ENCODE peak calls at places on chromosomes 16 and 17, in six cellular contexts. H, B, J, A, L and M are unnamed samples.

GRCh38 chr16:30722443-30722842 is 23.5 kb downstream of the SRCAP start:
- DNase-seq in B (no peak), H (no peak), A (no peak), J (no peak), L (peak), M (no peak)

GRCh38 chr16:85361441-85362118 is 249.3 kb upstream of the CIBAR2 start:
- DNase-seq in H (no peak), L (no peak), B (no peak), J (no peak), A (peak), M (peak)

GRCh38 chr16:1651055-1651454 is 27.0 kb upstream of the JPT2 start:
- DNase-seq in J (no peak), A (no peak), L (no peak), B (no peak), H (peak), M (no peak)

GRCh38 chr17:62827722-62828498 is 19.8 kb upstream of the MARCHF10 start:
- DNase-seq in L (no peak), H (peak), B (no peak), A (no peak), J (no peak), M (no peak)

GRCh38 chr17:65595071-65595655 is 33.7 kb upstream of the AXIN2 start:
- DNase-seq in B (no peak), J (no peak), H (peak), L (no peak), A (no peak), M (no peak)

GRCh38 chr17:6576038-6576437 is 19.7 kb upstream of the PITPNM3 start:
- DNase-seq in H (no peak), L (no peak), J (no peak), A (no peak), B (no peak), M (no peak)

GRCh38 chr16:69934751-69935150 is 16.4 kb upstream of the CLEC18A start:
- DNase-seq in A (no peak), L (no peak), H (no peak), B (no peak), J (no peak), M (no peak)

GRCh38 chr17:59844884-59845594 is 47.7 kb downstream of the TUBD1 start:
- DNase-seq in L (no peak), J (no peak), B (no peak), A (no peak), H (no peak), M (no peak)